ENCODE peak calls at places on chromosomes 13 and 19, in four cellular contexts. M is neural progenitor cell, B is endothelial cell of umbilical vein, G is neuronal stem cell. U is an unnamed sample.
A peak's percentile ranks its signal among the peaks of the same experiment; 100 is the strongest.

GRCh38 chr13:33870046-33870668 is 52.2 kb downstream of the RFC3 start:
- DNase-seq in G (no peak), M (no peak), B (no peak), U (no peak)

GRCh38 chr19:19537321-19538048 is 580 bp upstream of the CILP2 start:
- DNase-seq in M (no peak), G (no peak), B (no peak), U (no peak)

GRCh38 chr19:41844601-41845000 is at the start of gene LYPD4:
- DNase-seq in M (no peak), B (no peak), G (no peak), U (no peak)

GRCh38 chr19:16258440-16258903 is 60.8 kb downstream of the AP1M1 start:
- DNase-seq in B (peak; percentile 94), G (no peak), M (no peak), U (no peak)

GRCh38 chr19:30171138-30171635 is 201.0 kb upstream of the ZNF536 start:
- DNase-seq in G (no peak), B (no peak), M (no peak), U (no peak)

GRCh38 chr19:48752511-48753365 is at the start of gene FUT1:
- DNase-seq in G (no peak), B (no peak), M (peak; percentile 89), U (peak; percentile 55)

GRCh38 chr13:95833713-95834112 is 156.8 kb downstream of the DNAJC3 start:
- DNase-seq in B (peak; percentile 82), M (no peak), G (no peak), U (peak; percentile 3)

GRCh38 chr19:5089283-5089682 is 120.4 kb downstream of the KDM4B start:
- DNase-seq in M (no peak), G (no peak), B (no peak), U (no peak)

GRCh38 chr13:109699628-109700071 is 86.7 kb downstream of the IRS2 start:
- DNase-seq in M (peak; percentile 22), B (no peak), G (no peak), U (no peak)

GRCh38 chr19:32823747-32824102 is 45.8 kb downstream of the SLC7A9 start:
- DNase-seq in M (no peak), B (no peak), G (no peak), U (no peak)

GRCh38 chr19:13037718-13038117 is 42.4 kb downstream of the NFIX start:
- DNase-seq in M (no peak), G (no peak), B (no peak), U (no peak)

GRCh38 chr19:19485161-19485997 is 30.0 kb downstream of the TSSK6 start:
- DNase-seq in G (no peak), M (no peak), B (no peak), U (no peak)

GRCh38 chr13:109836629-109837607 is 50.5 kb upstream of the IRS2 start:
- DNase-seq in B (no peak), M (no peak), G (no peak), U (no peak)

GRCh38 chr13:106318941-106319411 is 216.5 kb downstream of the EFNB2 start:
- DNase-seq in B (peak; percentile 97), M (no peak), G (no peak), U (peak; percentile 89)

GRCh38 chr19:34962281-34962944 is 1.6 kb downstream of the ZNF792 start:
- DNase-seq in B (peak; percentile 95), G (no peak), M (no peak), U (no peak)

GRCh38 chr13:57629391-57629804 is 2.1 kb upstream of the PCDH17 start:
- DNase-seq in M (no peak), G (no peak), B (no peak), U (peak; percentile 13)

GRCh38 chr19:38024991-38025716 is 118.1 kb downstream of the SIPA1L3 start:
- DNase-seq in B (no peak), G (no peak), M (no peak), U (no peak)

GRCh38 chr19:1421958-1422305 is 14.5 kb downstream of the DAZAP1 start:
- DNase-seq in M (no peak), G (no peak), B (no peak), U (no peak)

GRCh38 chr19:42246869-42247630 is 4.6 kb upstream of the GSK3A start:
- DNase-seq in G (no peak), M (no peak), B (no peak), U (no peak)

GRCh38 chr13:81048026-81048461 is 707.1 kb upstream of the SPRY2 start:
- DNase-seq in B (no peak), G (no peak), M (no peak), U (no peak)

GRCh38 chr13:23986619-23987018 is 89.3 kb upstream of the C1QTNF9B start:
- DNase-seq in G (no peak), M (no peak), B (no peak), U (peak; percentile 92)

GRCh38 chr13:99884913-99885312 is 86.7 kb downstream of the ZIC5 start:
- DNase-seq in G (no peak), B (no peak), M (no peak), U (no peak)

GRCh38 chr13:113584870-113585671 is 518 bp downstream of the TFDP1 start:
- DNase-seq in G (no peak), M (peak; percentile 45), B (no peak), U (peak; percentile 37)

GRCh38 chr13:73903561-73903960 is 230.6 kb downstream of the KLF12 start:
- DNase-seq in M (no peak), B (no peak), G (no peak), U (no peak)
- H3K9ac ChIP-seq in M (no peak overlapping the region), B (no peak overlapping the region), G (no peak overlapping the region), U (no peak overlapping the region)

DNA sequence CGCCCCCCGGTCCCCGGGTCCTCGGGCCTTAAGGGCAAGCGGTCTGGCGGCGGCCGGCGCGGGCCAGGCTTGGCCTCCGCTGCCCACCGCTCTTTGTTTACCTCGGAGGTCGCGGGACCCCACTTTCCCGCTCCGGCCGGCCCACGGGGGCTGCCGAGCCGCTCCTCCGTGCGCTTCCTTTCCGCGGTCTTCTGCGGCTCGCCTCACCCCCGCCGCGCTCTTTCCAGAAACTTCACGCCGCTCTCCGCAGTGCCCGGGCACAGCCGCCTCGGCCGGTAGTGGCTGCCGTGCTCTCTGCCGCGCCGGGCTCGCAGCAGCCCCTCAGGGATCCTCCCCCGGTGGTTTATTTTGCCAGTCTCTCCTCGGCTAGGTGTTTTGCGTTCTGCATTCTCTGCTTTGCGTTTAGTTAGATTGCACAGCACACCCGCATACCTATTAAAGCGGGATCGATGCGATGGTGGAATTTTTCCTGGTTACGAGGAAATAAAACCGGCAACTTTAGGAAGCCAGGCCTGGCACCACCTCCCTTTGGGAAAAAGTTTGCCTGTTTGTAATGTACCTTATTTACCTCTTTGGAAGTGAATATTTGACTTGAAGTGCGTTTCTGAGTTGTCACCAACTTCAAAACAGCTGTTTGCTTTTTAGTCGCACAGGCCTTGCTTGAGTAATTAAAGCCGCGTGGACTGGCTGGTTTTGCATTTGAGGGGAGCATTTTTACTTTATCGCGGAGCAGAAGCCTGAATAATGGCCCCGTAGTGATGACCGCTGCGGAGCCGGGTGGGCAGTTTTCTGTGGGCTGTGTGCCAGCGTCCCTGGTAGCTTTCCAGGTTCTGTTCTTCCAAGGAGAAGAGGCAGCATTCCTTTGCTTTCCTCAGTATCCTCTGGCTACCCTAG is 787 bp downstream of the NAA16 start:
- DNase-seq in G (peak; percentile 17), B (peak; percentile 78), M (peak; percentile 62), U (peak; percentile 78)
- H3K4me1 ChIP-seq in G (peaks cover 9% of the 10 kb centered on the region), B (peaks cover 30% of the 10 kb centered on the region), M (peaks cover 29% of the 10 kb centered on the region), U (peaks cover 24% of the 10 kb centered on the region)

DNA sequence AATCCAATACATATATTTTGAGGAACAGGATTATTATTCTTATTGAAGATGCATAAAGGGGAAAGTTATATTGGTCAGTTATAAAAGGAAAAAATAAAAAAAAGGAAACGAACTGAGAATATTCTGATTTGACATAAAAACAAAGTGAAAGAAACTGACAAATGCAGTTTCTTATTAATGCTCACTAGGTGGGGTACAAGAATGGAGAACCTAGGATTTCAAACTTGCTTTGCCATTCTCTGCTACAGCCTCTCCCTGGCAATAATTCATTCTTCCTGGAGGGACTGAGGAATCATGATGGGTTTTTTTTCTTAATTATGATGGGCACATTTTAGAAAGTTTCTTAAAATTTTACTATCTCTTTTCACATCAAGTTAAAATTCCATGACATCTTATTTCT is 154.9 kb downstream of the PCDH9 start:
- DNase-seq in B (peak; percentile 21), M (no peak), G (no peak), U (peak; percentile 24)
- H3K9ac ChIP-seq in B (no peak overlapping the region), M (no peak overlapping the region), G (no peak overlapping the region), U (peak overlapping the region; percentile 54)

GRCh38 chr13:40338217-40338616 is 328.2 kb downstream of the FOXO1 start:
- DNase-seq in B (no peak), M (no peak), G (no peak), U (no peak)

GRCh38 chr13:40341086-40341471 is 325.4 kb downstream of the FOXO1 start:
- DNase-seq in B (no peak), G (peak; percentile 64), M (peak; percentile 52), U (no peak)

GRCh38 chr13:40341501-40341900 is 324.9 kb downstream of the FOXO1 start:
- DNase-seq in B (no peak), G (peak; percentile 52), M (peak; percentile 36), U (no peak)

GRCh38 chr13:40342461-40342860 is 324.0 kb downstream of the FOXO1 start:
- DNase-seq in G (no peak), M (no peak), B (no peak), U (no peak)

GRCh38 chr13:40340368-40341085 is 325.9 kb downstream of the FOXO1 start:
- DNase-seq in B (peak; percentile 59), M (peak; percentile 11), G (peak; percentile 15), U (no peak)
- H3K4me1 ChIP-seq in B (peaks cover 1% of the 10 kb centered on the region), M (peaks cover 22% of the 10 kb centered on the region), G (peaks cover 35% of the 10 kb centered on the region), U (peaks cover 24% of the 10 kb centered on the region)

GRCh38 chr19:50293263-50294004 is 35.7 kb downstream of the KCNC3 start:
- DNase-seq in M (no peak), G (no peak), B (no peak), U (no peak)

GRCh38 chr19:50288954-50289353 is 40.2 kb downstream of the KCNC3 start:
- DNase-seq in B (no peak), M (no peak), G (no peak), U (no peak)

GRCh38 chr19:50290011-50290410 is 39.2 kb downstream of the KCNC3 start:
- DNase-seq in M (peak; percentile 32), B (no peak), G (no peak), U (no peak)

GRCh38 chr19:50290775-50291174 is 38.4 kb downstream of the KCNC3 start:
- DNase-seq in B (no peak), G (no peak), M (no peak), U (no peak)

GRCh38 chr19:50292216-50292827 is 36.9 kb downstream of the KCNC3 start:
- DNase-seq in M (no peak), B (no peak), G (no peak), U (no peak)
- H3K9ac ChIP-seq in M (no peak overlapping the region), B (no peak overlapping the region), G (no peak overlapping the region), U (no peak overlapping the region)

GRCh38 chr13:98486412-98486811 is 90.5 kb downstream of the STK24 start:
- DNase-seq in G (no peak), M (no peak), B (no peak), U (no peak)
- H3K4me1 ChIP-seq in G (peaks cover 20% of the 10 kb centered on the region), M (peaks cover 70% of the 10 kb centered on the region), B (peaks cover 56% of the 10 kb centered on the region), U (peaks cover 57% of the 10 kb centered on the region)